ENCODE peak calls at places on chromosomes 5 and 9, in seven cellular contexts. C, S, X, Y, O, U and M are unnamed samples.

GRCh38 chr9:87601175-87601574 is 103.5 kb downstream of the DAPK1 start:
- DNase-seq in O (no peak), X (peak), Y (no peak), C (no peak), U (peak), S (peak), M (no peak)

GRCh38 chr5:161051920-161052500 is 200.0 kb upstream of the ATP10B start:
- DNase-seq in X (no peak), U (no peak), O (no peak), C (no peak), Y (no peak), S (no peak), M (no peak)

GRCh38 chr9:82206490-82206889 is 217.9 kb downstream of the SPATA31D1 start:
- DNase-seq in X (no peak), U (no peak), O (no peak), S (peak), C (no peak), Y (no peak), M (no peak)

GRCh38 chr5:172524573-172525021 is 70.3 kb upstream of the SH3PXD2B start:
- DNase-seq in U (no peak), X (no peak), O (no peak), Y (no peak), C (no peak), S (no peak), M (no peak)

GRCh38 chr5:176648467-176649194 is 1.3 kb downstream of the TSPAN17 start:
- DNase-seq in C (no peak), Y (no peak), U (no peak), S (no peak), O (no peak), X (no peak), M (no peak)

GRCh38 chr9:115133649-115134048 is 15.7 kb upstream of the TNC start:
- DNase-seq in Y (no peak), C (peak), O (no peak), S (no peak), X (no peak), U (no peak), M (peak)

GRCh38 chr5:96070625-96071246 is 109.1 kb upstream of the ELL2 start:
- DNase-seq in Y (no peak), U (peak), S (no peak), C (no peak), O (no peak), X (no peak), M (no peak)

GRCh38 chr5:150789431-150789830 is 10.9 kb downstream of the SMIM3 start:
- DNase-seq in Y (no peak), X (no peak), C (no peak), O (no peak), U (no peak), S (peak), M (peak)

GRCh38 chr5:124232517-124232916 is 513.9 kb downstream of the ZNF608 start:
- DNase-seq in Y (no peak), S (no peak), U (no peak), X (no peak), O (no peak), C (no peak), M (no peak)

GRCh38 chr5:53560028-53560427 is 411 bp upstream of the NDUFS4 start:
- DNase-seq in S (no peak), X (no peak), O (no peak), Y (no peak), C (no peak), U (no peak), M (no peak)

GRCh38 chr9:136152543-136152866 is 33.8 kb upstream of the TMEM250 start:
- DNase-seq in C (no peak), U (no peak), Y (no peak), X (no peak), O (no peak), S (no peak), M (no peak)
- H3K23ac ChIP-seq in C (no peak), U (no peak), Y (no peak), X (no peak), O (no peak), S (no peak), M (no peak)

DNA sequence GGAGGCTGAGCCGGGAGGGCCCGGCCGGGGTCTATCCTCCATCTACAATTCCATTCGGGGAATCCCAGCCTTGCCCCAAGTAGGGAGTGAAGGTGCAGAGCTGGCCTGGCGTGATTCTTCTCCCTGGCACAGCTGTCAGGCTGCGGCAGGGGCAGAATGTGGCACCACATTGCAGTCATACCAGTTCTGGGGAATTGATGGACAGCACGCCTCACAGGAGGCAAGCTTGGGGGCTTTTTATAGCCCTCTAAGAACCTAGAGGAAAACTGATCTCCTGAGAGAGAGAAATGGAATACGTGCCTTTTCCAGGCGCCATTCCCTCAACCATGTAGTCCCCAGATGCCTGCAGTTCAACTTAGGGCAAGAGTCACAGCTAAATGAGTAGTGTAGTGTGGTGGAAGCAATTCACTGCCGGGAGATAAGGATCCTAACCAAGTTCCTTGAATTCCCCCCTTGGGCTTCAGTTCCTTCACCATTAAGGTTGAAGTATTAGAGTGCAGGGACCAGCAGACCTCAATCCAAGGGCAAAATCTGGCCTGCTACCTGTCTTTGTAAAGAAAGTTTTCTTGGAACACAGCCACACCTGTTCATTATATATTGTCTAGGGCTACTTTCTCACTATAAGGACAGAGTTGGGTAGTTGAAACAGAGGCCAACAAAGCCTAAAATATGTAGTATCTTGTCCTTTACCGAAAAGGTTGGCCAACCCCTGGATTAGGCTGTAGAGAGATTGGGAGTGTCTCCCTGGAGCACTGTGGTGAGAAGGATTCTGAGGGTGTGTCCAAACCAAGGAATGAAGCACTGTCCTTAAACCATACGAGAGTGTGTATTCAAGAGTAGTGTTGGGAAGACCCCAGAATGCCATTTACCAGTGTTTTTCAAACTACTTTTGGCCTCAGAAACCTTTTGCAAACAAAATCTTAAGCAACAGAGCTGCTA is 10.6 kb downstream of the AFAP1L1 start:
- DNase-seq in S (no peak), C (no peak), U (peak), Y (no peak), O (no peak), X (no peak), M (no peak)
- H3K4me2 ChIP-seq in S (no peak), C (no peak), U (no peak), Y (no peak), O (no peak), X (no peak), M (no peak)

GRCh38 chr9:129542761-129543160 is 78.1 kb downstream of the C9orf50 start:
- DNase-seq in S (no peak), C (no peak), X (no peak), O (no peak), U (no peak), Y (no peak), M (no peak)
- H3K23ac ChIP-seq in S (no peak), C (no peak), X (no peak), O (no peak), U (no peak), Y (no peak), M (no peak)

GRCh38 chr5:79689541-79690466 is at the start of gene CMYA5:
- DNase-seq in X (no peak), Y (peak), U (peak), C (peak), S (peak), O (peak), M (peak)

GRCh38 chr5:79686799-79687198 is 2.8 kb upstream of the CMYA5 start:
- DNase-seq in S (no peak), C (peak), O (no peak), Y (no peak), U (no peak), X (no peak), M (no peak)

GRCh38 chr5:79684782-79685181 is 4.9 kb upstream of the CMYA5 start:
- DNase-seq in O (no peak), Y (no peak), S (no peak), X (no peak), U (no peak), C (no peak), M (no peak)

GRCh38 chr5:79687911-79688310 is 1.7 kb upstream of the CMYA5 start:
- DNase-seq in U (no peak), Y (no peak), S (no peak), X (no peak), C (no peak), O (no peak), M (no peak)

GRCh38 chr5:79685621-79686020 is 4.0 kb upstream of the CMYA5 start:
- DNase-seq in O (no peak), S (no peak), U (no peak), X (no peak), C (peak), Y (no peak), M (peak)
- H3K4me2 ChIP-seq in O (no peak), S (no peak), U (no peak), X (no peak), C (no peak), Y (no peak), M (no peak)

DNA sequence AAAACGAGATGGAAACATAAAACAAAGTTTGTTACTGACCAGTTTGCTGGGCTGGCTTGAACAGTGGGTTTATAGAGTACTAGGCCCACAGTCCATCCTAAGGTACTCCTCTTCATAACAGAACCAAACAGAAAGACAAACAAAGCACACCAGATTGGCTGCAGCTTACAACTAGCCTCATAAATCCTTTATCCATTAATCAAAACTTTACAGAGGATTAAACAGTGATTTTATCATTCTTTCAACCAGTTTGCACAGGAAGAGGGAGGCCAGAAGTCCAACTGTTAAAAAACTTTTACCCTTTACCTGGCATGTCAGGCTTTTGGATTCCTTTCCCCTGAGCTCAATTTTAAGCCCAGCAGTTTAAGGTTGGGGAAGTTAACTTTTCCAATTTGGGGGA is 1467.6 kb downstream of the MAT2B start:
- DNase-seq in C (no peak), X (no peak), S (no peak), U (no peak), Y (no peak), O (no peak), M (no peak)
- H3K23ac ChIP-seq in C (no peak), X (no peak), S (no peak), U (no peak), Y (no peak), O (no peak), M (no peak)

DNA sequence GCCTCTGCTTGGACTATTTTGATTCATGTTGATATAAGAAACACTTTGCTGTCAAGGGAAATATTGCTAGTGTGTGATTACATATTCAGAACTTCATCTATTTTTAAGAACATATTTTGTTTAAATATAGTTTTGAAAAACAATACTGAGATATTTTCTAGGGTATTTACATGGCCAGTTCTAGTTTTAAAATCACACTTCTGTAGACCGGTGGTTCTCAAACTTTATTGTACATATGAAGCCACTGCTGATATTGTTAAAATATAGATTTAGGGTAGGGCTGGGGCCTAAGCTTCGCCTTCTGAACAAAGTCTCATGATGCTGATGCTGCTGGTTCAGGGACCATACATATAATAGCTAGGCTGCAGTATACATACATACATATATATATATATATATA is 1000.0 kb downstream of the PTPRD start:
- DNase-seq in X (no peak), S (no peak), O (no peak), C (no peak), U (no peak), Y (no peak), M (no peak)
- H3K4me2 ChIP-seq in X (no peak), S (no peak), O (no peak), C (no peak), U (no peak), Y (no peak), M (no peak)